ENCODE peak calls at places on chromosomes 11 and 22, in six cellular contexts. T, N, X, G, V and R are unnamed samples.

GRCh38 chr11:3123316-3123715 is 41.8 kb downstream of the OSBPL5 start:
- DNase-seq in N (no peak), G (no peak), X (peak), T (no peak), V (no peak), R (no peak)

GRCh38 chr11:3203221-3204043 is 15.2 kb downstream of the MRGPRG start:
- DNase-seq in V (no peak), T (peak), X (peak), G (peak), N (no peak), R (no peak)

GRCh38 chr11:43573233-43573632 is 107.3 kb upstream of the HSD17B12 start:
- DNase-seq in G (no peak), T (peak), X (peak), V (peak), N (no peak), R (peak)

GRCh38 chr22:50186181-50186731 is 543 bp downstream of the TRABD start:
- DNase-seq in V (no peak), G (no peak), T (no peak), N (no peak), X (no peak), R (peak)

GRCh38 chr11:13434247-13435205 is 28.5 kb downstream of the BTBD10 start:
- DNase-seq in X (no peak), G (no peak), V (no peak), N (no peak), T (peak), R (no peak)

GRCh38 chr11:83002047-83002446 is 69.7 kb downstream of the RAB30 start:
- DNase-seq in G (no peak), T (peak), X (no peak), V (no peak), N (no peak), R (no peak)

GRCh38 chr11:34464591-34465036 is 25.9 kb downstream of the CAT start:
- DNase-seq in G (no peak), X (no peak), V (no peak), N (no peak), T (no peak), R (peak)

GRCh38 chr11:44032304-44033085 is 15.3 kb upstream of the ACCSL start:
- DNase-seq in X (no peak), V (no peak), T (no peak), N (no peak), G (no peak), R (no peak)

GRCh38 chr11:133291672-133292265 is 240.5 kb downstream of the OPCML start:
- DNase-seq in X (no peak), N (no peak), T (no peak), G (no peak), V (no peak), R (no peak)

GRCh38 chr22:18005201-18005926 is 19.0 kb downstream of the MICAL3 start:
- DNase-seq in G (no peak), N (no peak), V (no peak), T (no peak), X (no peak), R (no peak)

GRCh38 chr11:134731562-134731961 is 319.5 kb upstream of the B3GAT1 start:
- DNase-seq in G (peak), X (peak), V (no peak), T (peak), N (no peak), R (no peak)

GRCh38 chr11:10727259-10727851 is 23.7 kb upstream of the CTR9 start:
- DNase-seq in V (no peak), T (no peak), X (no peak), G (no peak), N (no peak), R (no peak)

GRCh38 chr11:15157181-15157580 is 42.5 kb downstream of the INSC start:
- DNase-seq in G (no peak), T (no peak), N (no peak), V (no peak), X (no peak), R (no peak)

GRCh38 chr22:36300396-36301212 is 47.7 kb downstream of the APOL1 start:
- DNase-seq in G (no peak), T (no peak), X (no peak), N (no peak), V (no peak), R (no peak)

GRCh38 chr11:47251751-47252150 is 3.1 kb upstream of the ACP2 start:
- DNase-seq in V (no peak), X (no peak), T (no peak), G (no peak), N (no peak), R (no peak)

GRCh38 chr11:66713746-66714480 is 15.1 kb downstream of the SPTBN2 start:
- DNase-seq in G (no peak), V (no peak), T (no peak), N (no peak), X (no peak), R (no peak)

GRCh38 chr11:69000831-69001245 is 12.2 kb downstream of the MRGPRF start:
- DNase-seq in G (no peak), T (peak), N (no peak), X (peak), V (peak), R (no peak)

GRCh38 chr11:37451903-37452302 is 853.9 kb upstream of the RAG2 start:
- DNase-seq in X (no peak), T (no peak), G (no peak), V (no peak), N (no peak), R (no peak)

GRCh38 chr11:104583857-104584256 is 314.4 kb downstream of the CASP12 start:
- DNase-seq in G (no peak), V (no peak), X (no peak), N (no peak), T (no peak), R (no peak)

DNA sequence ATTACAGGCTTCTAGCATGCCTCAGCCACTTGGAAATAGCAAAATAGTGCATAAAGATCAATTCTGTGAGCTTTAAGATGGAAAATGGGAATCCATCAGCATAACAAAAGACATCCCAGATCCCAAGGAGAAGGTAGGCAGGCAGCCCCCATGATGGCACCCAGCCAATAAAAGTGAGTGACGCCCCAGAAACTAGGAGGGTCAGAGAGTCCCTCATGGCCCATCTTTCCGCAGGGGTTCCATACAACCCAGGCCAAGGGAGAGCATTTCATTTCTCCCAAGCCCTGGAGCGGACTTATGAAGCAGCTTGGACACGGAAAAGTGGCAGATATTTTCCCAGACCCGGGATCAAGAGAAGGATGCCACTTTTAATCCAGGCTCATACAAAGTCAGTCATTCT is 93.3 kb downstream of the ZC3H12C start:
- DNase-seq in X (no peak), N (no peak), V (no peak), T (no peak), G (no peak), R (no peak)
- TF ChIP-seq CREB1 in X (no peak), N (no peak), V (no peak), T (no peak), G (no peak), R (no peak)

GRCh38 chr11:124612045-124612444 is 817 bp downstream of the PANX3 start:
- DNase-seq in T (no peak), V (no peak), G (no peak), N (no peak), X (no peak), R (no peak)
- TF ChIP-seq CREB1 in T (no peak), V (no peak), G (no peak), N (no peak), X (no peak), R (no peak)

GRCh38 chr11:111663820-111664219 is 61.6 kb downstream of the SIK2 start:
- DNase-seq in V (no peak), T (no peak), X (no peak), G (no peak), N (no peak), R (no peak)
- TF ChIP-seq CREB1 in V (no peak), T (no peak), X (no peak), G (no peak), N (no peak), R (no peak)

DNA sequence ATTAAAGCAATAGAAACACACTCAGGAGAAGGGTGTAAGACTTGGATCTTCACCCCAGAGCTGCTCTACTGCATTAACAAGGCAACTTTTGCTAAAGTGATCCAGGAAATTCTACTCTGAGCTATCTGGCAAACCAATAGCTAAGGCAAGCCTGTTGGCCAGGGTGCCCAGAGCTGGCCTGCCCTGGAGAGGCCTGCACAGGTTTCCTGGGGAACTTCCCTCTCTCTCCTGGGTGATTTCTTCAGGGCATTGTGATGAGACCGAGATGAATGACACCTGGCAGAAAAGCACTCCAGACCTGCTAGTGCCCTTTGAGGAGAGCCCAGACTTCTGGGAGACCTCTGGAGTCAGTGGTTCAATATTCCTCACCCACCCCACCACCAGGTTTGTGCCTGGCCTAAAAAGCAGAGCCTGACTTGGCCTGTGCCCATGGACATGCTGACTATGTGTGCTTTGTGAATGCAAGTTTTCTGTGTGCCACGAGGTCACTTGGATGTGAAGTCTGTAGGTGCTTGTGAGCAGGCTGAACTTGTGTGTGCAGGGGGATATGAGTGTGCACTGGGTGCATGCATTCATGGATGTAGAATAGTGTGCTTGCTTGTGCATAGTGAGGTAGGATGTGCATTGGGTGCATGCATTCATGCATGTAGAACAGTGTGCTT is 4.4 kb upstream of the APLNR start:
- DNase-seq in T (no peak), X (no peak), N (no peak), V (no peak), G (no peak), R (no peak)
- TF ChIP-seq CREB1 in T (no peak), X (no peak), N (no peak), V (no peak), G (no peak), R (no peak)

GRCh38 chr11:86232556-86232955 is 12.0 kb upstream of the EED start:
- DNase-seq in T (no peak), G (no peak), V (no peak), N (no peak), X (no peak), R (no peak)
- TF ChIP-seq CREB1 in T (no peak), G (no peak), V (no peak), N (no peak), X (no peak), R (no peak)

GRCh38 chr11:119794756-119795155 is 65.8 kb upstream of the NECTIN1 start:
- DNase-seq in G (no peak), T (no peak), V (no peak), N (no peak), X (no peak), R (no peak)

GRCh38 chr11:119795231-119795630 is 66.2 kb upstream of the NECTIN1 start:
- DNase-seq in G (no peak), N (no peak), V (no peak), T (no peak), X (no peak), R (no peak)

GRCh38 chr11:119794141-119794665 is 65.2 kb upstream of the NECTIN1 start:
- DNase-seq in X (no peak), T (no peak), N (no peak), G (no peak), V (no peak), R (no peak)

GRCh38 chr11:119791701-119792151 is 62.7 kb upstream of the NECTIN1 start:
- DNase-seq in N (no peak), V (no peak), T (no peak), G (no peak), X (no peak), R (no peak)

GRCh38 chr11:119793335-119793984 is 64.5 kb upstream of the NECTIN1 start:
- DNase-seq in N (no peak), T (no peak), G (no peak), V (no peak), X (no peak), R (no peak)
- TF ChIP-seq CREB1 in N (no peak), T (no peak), G (no peak), V (no peak), X (no peak), R (no peak)